ENCODE peak calls at places on chromosome 16, in six cellular contexts. C, D, T, R, I and P are unnamed samples.

GRCh38 chr16:75479421-75479990 is 15.0 kb upstream of the TMEM170A start:
- DNase-seq in C (no peak), D (no peak), T (no peak), R (no peak), I (no peak), P (no peak)

GRCh38 chr16:6081320-6081976 is 983.9 kb upstream of the EEF2KMT start:
- DNase-seq in C (peak), D (no peak), T (no peak), R (peak), I (no peak), P (no peak)

GRCh38 chr16:65453646-65454045 is 331.8 kb upstream of the CDH11 start:
- DNase-seq in C (no peak), D (no peak), T (no peak), R (no peak), I (no peak), P (no peak)

GRCh38 chr16:22646948-22647556 is 136.4 kb downstream of the NPIPB5 start:
- DNase-seq in C (no peak), D (no peak), T (no peak), R (no peak), I (no peak), P (no peak)

GRCh38 chr16:26133401-26133800 is 441.6 kb downstream of the HS3ST4 start:
- DNase-seq in C (no peak), D (no peak), T (no peak), R (no peak), I (peak), P (no peak)

GRCh38 chr16:66751135-66751991 is at the start of gene DYNC1LI2:
- DNase-seq in C (peak), D (peak), T (peak), R (peak), I (peak), P (peak)

GRCh38 chr16:67247698-67248400 is 568 bp upstream of the FHOD1 start:
- DNase-seq in C (no peak), D (no peak), T (no peak), R (no peak), I (no peak), P (no peak)

GRCh38 chr16:79776243-79776884 is 175.8 kb upstream of the MAF start:
- DNase-seq in C (peak), D (no peak), T (no peak), R (no peak), I (no peak), P (no peak)

GRCh38 chr16:57773680-57774295 is 28.5 kb downstream of the KIFC3 start:
- DNase-seq in C (no peak), D (no peak), T (peak), R (no peak), I (no peak), P (no peak)

GRCh38 chr16:80459331-80459777 is 81.4 kb upstream of the DYNLRB2 start:
- DNase-seq in C (no peak), D (no peak), T (no peak), R (no peak), I (no peak), P (no peak)

GRCh38 chr16:85086347-85087291 is 25.7 kb downstream of the CIBAR2 start:
- DNase-seq in C (peak), D (peak), T (peak), R (peak), I (peak), P (no peak)

GRCh38 chr16:50299508-50300105 is 33.3 kb downstream of the ADCY7 start:
- DNase-seq in C (no peak), D (no peak), T (peak), R (no peak), I (no peak), P (no peak)

GRCh38 chr16:6231351-6231750 is 1101.3 kb upstream of the RBFOX1 start:
- DNase-seq in C (no peak), D (no peak), T (no peak), R (no peak), I (no peak), P (no peak)

GRCh38 chr16:84785843-84786538 is 33.8 kb upstream of the CRISPLD2 start:
- DNase-seq in C (peak), D (no peak), T (no peak), R (no peak), I (peak), P (no peak)

GRCh38 chr16:29154676-29155121 is 169.8 kb downstream of the LAT start:
- DNase-seq in C (no peak), D (no peak), T (no peak), R (no peak), I (no peak), P (no peak)

GRCh38 chr16:88993006-88993787 is 16.2 kb upstream of the CBFA2T3 start:
- DNase-seq in C (no peak), D (no peak), T (no peak), R (no peak), I (no peak), P (no peak)

GRCh38 chr16:46558018-46558417 is 63.2 kb downstream of the SHCBP1 start:
- DNase-seq in C (no peak), D (no peak), T (no peak), R (no peak), I (no peak), P (no peak)

GRCh38 chr16:86991679-86992078 is 325.5 kb downstream of the C16orf95 start:
- DNase-seq in C (no peak), D (no peak), T (no peak), R (no peak), I (no peak), P (no peak)